ENCODE peak calls at places on chromosomes 6 and 20, in ten cellular contexts. One of them, this sample, is unnamed.

GRCh38 chr6:164184410-164184809 is 769.9 kb downstream of the QKI start:
- DNase-seq in transverse colon: no peak
- DNase-seq in prostate gland: no peak
- DNase-seq in HCT116: no peak
- DNase-seq in stomach: no peak
- DNase-seq in breast epithelium: no peak
- DNase-seq in spleen: no peak
- DNase-seq in GM12878: no peak
- DNase-seq in upper lobe of left lung: no peak
- DNase-seq in H1: no peak
- DNase-seq in this sample: no peak

GRCh38 chr6:33858804-33859203 is 55.0 kb upstream of the MLN start:
- DNase-seq in H1: no peak
- DNase-seq in spleen: no peak
- DNase-seq in breast epithelium: no peak
- DNase-seq in prostate gland: no peak
- DNase-seq in HCT116: no peak
- DNase-seq in GM12878: no peak
- DNase-seq in stomach: no peak
- DNase-seq in upper lobe of left lung: no peak
- DNase-seq in transverse colon: no peak
- DNase-seq in this sample: no peak

GRCh38 chr20:51800769-51801219 is 1.5 kb downstream of the SALL4 start:
- DNase-seq in upper lobe of left lung: no peak
- DNase-seq in prostate gland: peak; percentile 27
- DNase-seq in stomach: peak; percentile 25
- DNase-seq in HCT116: no peak
- DNase-seq in spleen: no peak
- DNase-seq in GM12878: no peak
- DNase-seq in breast epithelium: no peak
- DNase-seq in transverse colon: no peak
- DNase-seq in H1: no peak
- DNase-seq in this sample: no peak

GRCh38 chr20:45229264-45230056 is 8.3 kb downstream of the SEMG2 start:
- DNase-seq in stomach: peak; percentile 63
- DNase-seq in GM12878: no peak
- DNase-seq in spleen: peak; percentile 84
- DNase-seq in upper lobe of left lung: peak; percentile 69
- DNase-seq in prostate gland: no peak
- DNase-seq in transverse colon: peak; percentile 76
- DNase-seq in breast epithelium: no peak
- DNase-seq in H1: peak; percentile 96
- DNase-seq in HCT116: peak; percentile 60
- DNase-seq in this sample: peak; percentile 72

GRCh38 chr6:106609699-106610098 is 19.6 kb downstream of the RTN4IP1 start:
- DNase-seq in HCT116: peak; percentile 21
- DNase-seq in spleen: no peak
- DNase-seq in breast epithelium: no peak
- DNase-seq in prostate gland: no peak
- DNase-seq in GM12878: no peak
- DNase-seq in stomach: no peak
- DNase-seq in transverse colon: peak; percentile 40
- DNase-seq in H1: no peak
- DNase-seq in upper lobe of left lung: no peak
- DNase-seq in this sample: no peak

GRCh38 chr20:49889943-49890650 is 25.2 kb downstream of the SPATA2 start:
- DNase-seq in GM12878: no peak
- DNase-seq in HCT116: no peak
- DNase-seq in breast epithelium: no peak
- DNase-seq in prostate gland: no peak
- DNase-seq in H1: peak; percentile 85
- DNase-seq in stomach: peak; percentile 52
- DNase-seq in transverse colon: no peak
- DNase-seq in upper lobe of left lung: no peak
- DNase-seq in spleen: no peak
- DNase-seq in this sample: no peak

GRCh38 chr6:41505084-41506049 is 40.8 kb upstream of the FOXP4 start:
- DNase-seq in H1: peak; percentile 62
- DNase-seq in HCT116: no peak
- DNase-seq in prostate gland: peak; percentile 41
- DNase-seq in breast epithelium: peak; percentile 57
- DNase-seq in stomach: peak; percentile 75
- DNase-seq in spleen: peak; percentile 91
- DNase-seq in upper lobe of left lung: peak; percentile 45
- DNase-seq in GM12878: no peak
- DNase-seq in transverse colon: peak; percentile 72
- DNase-seq in this sample: no peak

GRCh38 chr20:24955045-24955444 is 6.0 kb downstream of the CST7 start:
- DNase-seq in HCT116: no peak
- DNase-seq in GM12878: peak; percentile 64
- DNase-seq in breast epithelium: no peak
- DNase-seq in prostate gland: no peak
- DNase-seq in upper lobe of left lung: no peak
- DNase-seq in H1: peak; percentile 32
- DNase-seq in spleen: peak; percentile 50
- DNase-seq in transverse colon: no peak
- DNase-seq in stomach: peak; percentile 20
- DNase-seq in this sample: no peak

GRCh38 chr6:148972481-148972880 is 225.7 kb downstream of the UST start:
- DNase-seq in H1: peak; percentile 88
- DNase-seq in spleen: peak; percentile 93
- DNase-seq in breast epithelium: peak; percentile 32
- DNase-seq in transverse colon: peak; percentile 80
- DNase-seq in GM12878: no peak
- DNase-seq in upper lobe of left lung: peak; percentile 37
- DNase-seq in prostate gland: peak; percentile 22
- DNase-seq in HCT116: peak; percentile 46
- DNase-seq in stomach: peak; percentile 51
- DNase-seq in this sample: peak; percentile 13

GRCh38 chr20:17555106-17555505 is 14.8 kb upstream of the DSTN start:
- DNase-seq in stomach: no peak
- DNase-seq in prostate gland: no peak
- DNase-seq in upper lobe of left lung: no peak
- DNase-seq in H1: no peak
- DNase-seq in breast epithelium: no peak
- DNase-seq in transverse colon: no peak
- DNase-seq in spleen: no peak
- DNase-seq in GM12878: no peak
- DNase-seq in HCT116: no peak
- DNase-seq in this sample: no peak

GRCh38 chr6:137625100-137625661 is 131.0 kb upstream of the OLIG3 start:
- DNase-seq in prostate gland: no peak
- DNase-seq in GM12878: no peak
- DNase-seq in transverse colon: no peak
- DNase-seq in H1: no peak
- DNase-seq in breast epithelium: no peak
- DNase-seq in upper lobe of left lung: no peak
- DNase-seq in spleen: no peak
- DNase-seq in HCT116: no peak
- DNase-seq in stomach: no peak
- DNase-seq in this sample: no peak

GRCh38 chr6:4459981-4460380 is 316.2 kb upstream of the CDYL start:
- DNase-seq in breast epithelium: no peak
- DNase-seq in transverse colon: no peak
- DNase-seq in prostate gland: no peak
- DNase-seq in H1: no peak
- DNase-seq in spleen: no peak
- DNase-seq in GM12878: no peak
- DNase-seq in upper lobe of left lung: no peak
- DNase-seq in stomach: no peak
- DNase-seq in HCT116: no peak
- DNase-seq in this sample: no peak

GRCh38 chr20:62305765-62306431 is 3.1 kb downstream of the ADRM1 start:
- DNase-seq in transverse colon: no peak
- DNase-seq in upper lobe of left lung: no peak
- DNase-seq in HCT116: no peak
- DNase-seq in H1: no peak
- DNase-seq in GM12878: no peak
- DNase-seq in prostate gland: no peak
- DNase-seq in spleen: no peak
- DNase-seq in stomach: no peak
- DNase-seq in breast epithelium: no peak
- DNase-seq in this sample: peak; percentile 80

GRCh38 chr20:63547484-63548480 is at the start of gene SRMS:
- DNase-seq in stomach: no peak
- DNase-seq in HCT116: no peak
- DNase-seq in breast epithelium: no peak
- DNase-seq in H1: no peak
- DNase-seq in transverse colon: no peak
- DNase-seq in spleen: no peak
- DNase-seq in upper lobe of left lung: no peak
- DNase-seq in GM12878: no peak
- DNase-seq in prostate gland: no peak
- DNase-seq in this sample: no peak

GRCh38 chr6:77292564-77293546 is 170.4 kb downstream of the HTR1B start:
- DNase-seq in breast epithelium: no peak
- DNase-seq in spleen: no peak
- DNase-seq in GM12878: no peak
- DNase-seq in transverse colon: no peak
- DNase-seq in prostate gland: no peak
- DNase-seq in upper lobe of left lung: no peak
- DNase-seq in H1: no peak
- DNase-seq in stomach: no peak
- DNase-seq in HCT116: peak; percentile 65
- DNase-seq in this sample: no peak

GRCh38 chr6:135475292-135475886 is 22.2 kb downstream of the AHI1 start:
- DNase-seq in H1: no peak
- DNase-seq in stomach: no peak
- DNase-seq in prostate gland: no peak
- DNase-seq in GM12878: no peak
- DNase-seq in spleen: no peak
- DNase-seq in transverse colon: no peak
- DNase-seq in HCT116: no peak
- DNase-seq in upper lobe of left lung: no peak
- DNase-seq in breast epithelium: no peak
- DNase-seq in this sample: no peak

GRCh38 chr20:49775229-49775693 is 37.4 kb upstream of the SLC9A8 start:
- DNase-seq in prostate gland: no peak
- DNase-seq in spleen: no peak
- DNase-seq in HCT116: peak; percentile 77
- DNase-seq in transverse colon: peak; percentile 80
- DNase-seq in breast epithelium: no peak
- DNase-seq in upper lobe of left lung: peak; percentile 92
- DNase-seq in H1: peak; percentile 52
- DNase-seq in stomach: peak; percentile 84
- DNase-seq in GM12878: no peak
- DNase-seq in this sample: no peak

GRCh38 chr20:25248501-25249172 is 752 bp downstream of the PYGB start:
- DNase-seq in stomach: peak; percentile 50
- DNase-seq in breast epithelium: peak; percentile 23
- DNase-seq in prostate gland: no peak
- DNase-seq in HCT116: no peak
- DNase-seq in H1: no peak
- DNase-seq in GM12878: no peak
- DNase-seq in upper lobe of left lung: no peak
- DNase-seq in spleen: no peak
- DNase-seq in transverse colon: peak; percentile 38
- DNase-seq in this sample: no peak

GRCh38 chr6:157244175-157244574 is 79.1 kb downstream of the TMEM242 start:
- DNase-seq in spleen: peak; percentile 38
- DNase-seq in breast epithelium: no peak
- DNase-seq in stomach: no peak
- DNase-seq in upper lobe of left lung: no peak
- DNase-seq in prostate gland: no peak
- DNase-seq in HCT116: no peak
- DNase-seq in H1: no peak
- DNase-seq in transverse colon: no peak
- DNase-seq in GM12878: no peak
- DNase-seq in this sample: no peak
- TF ChIP-seq POLR2AphosphoS5 in spleen: no peak
- TF ChIP-seq POLR2AphosphoS5 in breast epithelium: peak; percentile 43
- TF ChIP-seq POLR2AphosphoS5 in stomach: peak; percentile 54
- TF ChIP-seq POLR2AphosphoS5 in upper lobe of left lung: no peak
- TF ChIP-seq POLR2AphosphoS5 in prostate gland: peak; percentile 79
- TF ChIP-seq POLR2AphosphoS5 in HCT116: no peak
- TF ChIP-seq POLR2AphosphoS5 in H1: no peak
- TF ChIP-seq POLR2AphosphoS5 in transverse colon: peak; percentile 18
- TF ChIP-seq POLR2AphosphoS5 in GM12878: no peak
- TF ChIP-seq POLR2AphosphoS5 in this sample: no peak

DNA sequence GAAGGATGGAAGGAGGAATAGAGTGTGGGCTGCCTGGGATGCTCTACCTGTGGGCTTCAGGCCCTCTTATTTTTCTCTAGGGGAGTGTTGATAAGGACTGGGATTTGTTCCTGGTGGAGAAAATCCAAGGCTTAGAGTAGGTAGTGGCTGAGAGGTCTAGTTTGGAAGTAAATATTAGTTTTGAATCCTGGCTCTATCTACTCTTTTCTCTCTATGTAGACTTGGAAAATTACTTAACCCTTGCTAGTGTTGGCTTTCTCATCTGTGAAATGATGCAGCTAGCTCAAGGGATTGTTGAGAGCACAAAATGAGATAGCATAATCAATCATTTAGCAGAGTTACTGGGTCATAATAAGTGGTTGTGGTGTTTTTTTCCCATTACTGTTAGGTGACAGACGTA is 102.7 kb upstream of the MLIP start:
- DNase-seq in HCT116: no peak
- DNase-seq in stomach: no peak
- DNase-seq in H1: no peak
- DNase-seq in breast epithelium: no peak
- DNase-seq in prostate gland: no peak
- DNase-seq in upper lobe of left lung: no peak
- DNase-seq in transverse colon: no peak
- DNase-seq in spleen: no peak
- DNase-seq in GM12878: no peak
- DNase-seq in this sample: no peak
- H3K27me3 ChIP-seq in HCT116: no peaks in the 10 kb centered on the region
- H3K27me3 ChIP-seq in stomach: no peaks in the 10 kb centered on the region
- H3K27me3 ChIP-seq in H1: no peaks in the 10 kb centered on the region
- H3K27me3 ChIP-seq in breast epithelium: no peaks in the 10 kb centered on the region
- H3K27me3 ChIP-seq in prostate gland: no peaks in the 10 kb centered on the region
- H3K27me3 ChIP-seq in upper lobe of left lung: no peaks in the 10 kb centered on the region
- H3K27me3 ChIP-seq in transverse colon: no peaks in the 10 kb centered on the region
- H3K27me3 ChIP-seq in spleen: no peaks in the 10 kb centered on the region
- H3K27me3 ChIP-seq in GM12878: no peaks in the 10 kb centered on the region
- H3K27me3 ChIP-seq in this sample: peaks cover 6% of the 10 kb centered on the region

GRCh38 chr20:58308680-58309527 is 611 bp upstream of the RAB22A start:
- DNase-seq in H1: peak; percentile 82
- DNase-seq in breast epithelium: peak; percentile 49
- DNase-seq in GM12878: no peak
- DNase-seq in upper lobe of left lung: peak; percentile 33
- DNase-seq in stomach: no peak
- DNase-seq in HCT116: no peak
- DNase-seq in prostate gland: peak; percentile 50
- DNase-seq in spleen: peak; percentile 96
- DNase-seq in transverse colon: peak; percentile 48
- DNase-seq in this sample: no peak
- TF ChIP-seq POLR2AphosphoS5 in H1: peak; percentile 55
- TF ChIP-seq POLR2AphosphoS5 in breast epithelium: no peak
- TF ChIP-seq POLR2AphosphoS5 in GM12878: peak; percentile 60
- TF ChIP-seq POLR2AphosphoS5 in upper lobe of left lung: peak; percentile 6
- TF ChIP-seq POLR2AphosphoS5 in stomach: no peak
- TF ChIP-seq POLR2AphosphoS5 in HCT116: peak; percentile 69
- TF ChIP-seq POLR2AphosphoS5 in prostate gland: peak; percentile 16
- TF ChIP-seq POLR2AphosphoS5 in spleen: peak; percentile 86
- TF ChIP-seq POLR2AphosphoS5 in transverse colon: no peak
- TF ChIP-seq POLR2AphosphoS5 in this sample: no peak

DNA sequence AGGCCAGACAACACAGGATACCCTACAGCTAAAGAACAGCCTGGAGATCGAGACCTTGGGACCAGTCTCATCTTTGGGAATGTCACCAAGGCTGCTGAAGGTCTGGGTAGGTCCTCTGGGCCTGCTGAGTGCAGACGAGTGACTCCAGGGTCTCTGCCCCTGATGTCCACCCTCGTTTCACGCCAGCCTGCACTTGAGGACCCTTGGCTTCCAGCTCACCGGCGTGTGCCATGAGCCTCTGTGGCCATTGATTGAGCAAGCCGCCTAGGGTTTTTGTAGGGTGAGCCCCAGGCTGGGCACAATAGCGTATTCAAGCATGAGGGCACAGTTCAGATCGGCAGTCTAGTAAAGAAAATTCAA is 4.3 kb downstream of the BPHL start:
- DNase-seq in transverse colon: no peak
- DNase-seq in H1: no peak
- DNase-seq in upper lobe of left lung: no peak
- DNase-seq in spleen: peak; percentile 46
- DNase-seq in GM12878: no peak
- DNase-seq in HCT116: no peak
- DNase-seq in breast epithelium: no peak
- DNase-seq in prostate gland: no peak
- DNase-seq in stomach: no peak
- DNase-seq in this sample: no peak
- H3K27me3 ChIP-seq in transverse colon: no peaks in the 10 kb centered on the region
- H3K27me3 ChIP-seq in H1: no peaks in the 10 kb centered on the region
- H3K27me3 ChIP-seq in upper lobe of left lung: no peaks in the 10 kb centered on the region
- H3K27me3 ChIP-seq in spleen: no peaks in the 10 kb centered on the region
- H3K27me3 ChIP-seq in GM12878: no peaks in the 10 kb centered on the region
- H3K27me3 ChIP-seq in HCT116: no peaks in the 10 kb centered on the region
- H3K27me3 ChIP-seq in breast epithelium: no peaks in the 10 kb centered on the region
- H3K27me3 ChIP-seq in prostate gland: no peaks in the 10 kb centered on the region
- H3K27me3 ChIP-seq in stomach: no peaks in the 10 kb centered on the region
- H3K27me3 ChIP-seq in this sample: no peaks in the 10 kb centered on the region